ENCODE peak calls at places on chromosomes 4 and X, in nine cellular contexts. R, C, G, D, Z, E, W, Q and X are unnamed samples.

GRCh38 chr4:47654972-47655693 is 170.1 kb downstream of the ATP10D start:
- DNase-seq in R (no peak), C (no peak), G (no peak), D (no peak), Z (no peak), E (no peak), W (no peak), Q (no peak), X (no peak)

GRCh38 chr4:152534541-152535231 is 1.2 kb downstream of the FBXW7 start:
- DNase-seq in R (peak), C (peak), G (no peak), D (peak), Z (peak), E (peak), W (no peak), Q (peak), X (peak)

GRCh38 chr4:186297013-186297645 is 31.1 kb downstream of the F11 start:
- DNase-seq in R (no peak), C (peak), G (peak), D (peak), Z (no peak), E (no peak), W (no peak), Q (peak), X (no peak)

GRCh38 chr4:64001229-64001898 is 407.9 kb downstream of the TECRL start:
- DNase-seq in R (no peak), C (no peak), G (no peak), D (no peak), Z (no peak), E (no peak), W (no peak), Q (no peak), X (no peak)

GRCh38 chrX:118528089-118528753 is 32.6 kb downstream of the DOCK11 start:
- DNase-seq in R (no peak), C (no peak), G (no peak), D (no peak), Z (no peak), E (no peak), W (no peak), Q (no peak), X (no peak)

GRCh38 chr4:35934370-35934981 is 309.8 kb downstream of the ARAP2 start:
- DNase-seq in R (no peak), C (peak), G (no peak), D (peak), Z (no peak), E (no peak), W (no peak), Q (peak), X (no peak)

GRCh38 chr4:15396157-15396800 is 31.6 kb upstream of the C1QTNF7 start:
- DNase-seq in R (peak), C (peak), G (peak), D (peak), Z (peak), E (no peak), W (no peak), Q (no peak), X (no peak)

GRCh38 chr4:27318740-27319139 is 458.1 kb downstream of the STIM2 start:
- DNase-seq in R (no peak), C (peak), G (peak), D (peak), Z (peak), E (no peak), W (no peak), Q (peak), X (no peak)

GRCh38 chrX:119989905-119990408 is 46.4 kb upstream of the NKAP start:
- DNase-seq in R (no peak), C (no peak), G (no peak), D (no peak), Z (peak), E (no peak), W (no peak), Q (no peak), X (no peak)

GRCh38 chr4:122012735-122013134 is 60.9 kb upstream of the TRPC3 start:
- DNase-seq in R (no peak), C (peak), G (no peak), D (no peak), Z (no peak), E (no peak), W (no peak), Q (no peak), X (no peak)

GRCh38 chr4:112053825-112054224 is 91.4 kb upstream of the FAM241A start:
- DNase-seq in R (no peak), C (no peak), G (no peak), D (peak), Z (no peak), E (no peak), W (no peak), Q (no peak), X (no peak)
- H3K27ac ChIP-seq in R (no peak), C (no peak), G (no peak), D (no peak), Z (peak), E (no peak), W (no peak), Q (no peak), X (no peak)

GRCh38 chr4:100695039-100695654 is 177.3 kb upstream of the EMCN start:
- DNase-seq in R (no peak), C (no peak), G (no peak), D (no peak), Z (no peak), E (no peak), W (no peak), Q (no peak), X (no peak)
- H3K27ac ChIP-seq in R (no peak), C (no peak), G (no peak), D (no peak), Z (no peak), E (no peak), W (no peak), Q (no peak), X (no peak)

GRCh38 chr4:20430555-20430954 is 178.8 kb downstream of the SLIT2 start:
- DNase-seq in R (no peak), C (peak), G (no peak), D (peak), Z (no peak), E (no peak), W (no peak), Q (no peak), X (no peak)
- H3K27ac ChIP-seq in R (no peak), C (no peak), G (no peak), D (no peak), Z (no peak), E (no peak), W (no peak), Q (no peak), X (no peak)

DNA sequence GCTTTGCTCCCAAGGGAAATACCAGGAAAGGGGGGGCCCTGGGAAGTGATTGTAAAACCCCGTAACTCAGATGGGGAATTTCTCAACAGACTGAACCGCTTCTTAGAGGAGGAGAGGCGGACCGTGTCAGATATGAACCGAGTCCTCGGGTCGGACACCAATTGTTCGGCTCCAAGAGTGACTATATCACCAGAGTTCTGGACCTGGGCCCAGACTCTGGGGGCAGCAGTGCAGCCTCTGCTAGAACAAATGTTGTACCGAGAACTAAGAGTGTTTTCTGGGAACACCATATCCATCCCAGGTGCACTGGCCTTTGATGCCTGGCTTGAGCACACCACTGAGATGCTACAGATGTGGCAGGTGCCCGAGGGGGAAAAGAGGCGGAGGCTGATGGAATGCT is 1.0 kb downstream of the PNMA3 start:
- DNase-seq in R (no peak), C (no peak), G (no peak), D (no peak), Z (no peak), E (no peak), W (no peak), Q (no peak), X (no peak)
- H3K27ac ChIP-seq in R (no peak), C (no peak), G (no peak), D (no peak), Z (no peak), E (no peak), W (no peak), Q (no peak), X (no peak)

DNA sequence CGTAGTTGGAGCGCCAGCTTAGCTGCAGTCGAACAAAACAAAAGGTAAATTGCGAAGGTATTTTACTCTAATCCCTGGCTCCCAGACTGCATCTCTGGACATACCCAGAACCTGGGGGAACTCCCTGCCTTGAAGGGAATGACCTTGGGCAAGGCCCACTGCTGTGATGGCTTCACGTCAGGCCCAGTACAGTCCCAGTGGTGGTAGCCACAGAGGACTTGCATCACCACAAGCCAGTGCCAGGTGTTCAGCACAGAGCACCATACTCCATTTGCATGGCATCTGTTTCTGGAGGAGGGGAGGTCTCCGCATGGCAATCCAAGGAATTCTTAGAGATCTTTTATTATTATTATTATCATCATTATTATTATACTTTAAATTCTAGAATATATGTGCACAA is 5.6 kb downstream of the ETDA start:
- DNase-seq in R (no peak), C (no peak), G (no peak), D (no peak), Z (no peak), E (no peak), W (no peak), Q (no peak), X (no peak)
- H3K27ac ChIP-seq in R (no peak), C (no peak), G (no peak), D (no peak), Z (no peak), E (no peak), W (no peak), Q (no peak), X (no peak)

DNA sequence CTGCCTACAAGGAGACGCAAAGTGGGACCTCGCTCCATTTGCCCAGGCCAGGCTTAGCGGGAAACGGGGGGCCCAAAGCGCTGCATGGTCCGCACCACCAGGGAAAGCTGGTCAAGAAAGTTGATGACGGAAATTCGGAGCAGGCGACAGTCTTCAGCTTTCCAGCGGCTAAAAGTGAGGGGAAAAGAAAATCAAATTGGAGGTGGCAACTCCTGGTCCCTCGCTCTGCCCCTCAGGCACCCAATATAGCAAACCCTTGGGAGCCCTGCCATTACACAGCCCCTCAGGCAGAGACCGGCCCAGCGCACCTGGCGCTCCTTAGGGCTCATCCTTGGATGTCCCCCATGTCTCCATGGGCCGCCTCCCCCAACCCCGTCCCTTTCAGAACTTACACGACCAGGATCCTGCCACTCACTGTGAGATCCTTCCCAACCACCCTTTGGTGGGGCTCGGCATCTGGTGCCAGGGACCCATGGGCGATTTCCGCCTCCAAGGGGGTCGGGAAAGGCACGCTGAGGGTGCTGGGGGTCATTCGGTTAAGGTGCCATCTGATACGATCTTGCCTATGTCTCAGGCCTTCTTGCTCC is 1.1 kb downstream of the LAGE3 start:
- DNase-seq in R (no peak), C (no peak), G (no peak), D (no peak), Z (no peak), E (no peak), W (no peak), Q (no peak), X (no peak)
- H3K27ac ChIP-seq in R (peak), C (no peak), G (no peak), D (no peak), Z (no peak), E (peak), W (peak), Q (no peak), X (no peak)

GRCh38 chr4:20249333-20249732 is 2.4 kb upstream of the SLIT2 start:
- DNase-seq in R (no peak), C (peak), G (no peak), D (peak), Z (no peak), E (no peak), W (no peak), Q (peak), X (no peak)

GRCh38 chr4:20253272-20253798 is 1.6 kb downstream of the SLIT2 start:
- DNase-seq in R (no peak), C (peak), G (no peak), D (peak), Z (peak), E (peak), W (no peak), Q (no peak), X (no peak)

GRCh38 chr4:20251796-20252655 is at the start of gene SLIT2:
- DNase-seq in R (peak), C (peak), G (no peak), D (peak), Z (peak), E (peak), W (peak), Q (peak), X (peak)

GRCh38 chr4:20252656-20253271 is 1.1 kb downstream of the SLIT2 start:
- DNase-seq in R (no peak), C (peak), G (no peak), D (peak), Z (peak), E (peak), W (peak), Q (peak), X (peak)

DNA sequence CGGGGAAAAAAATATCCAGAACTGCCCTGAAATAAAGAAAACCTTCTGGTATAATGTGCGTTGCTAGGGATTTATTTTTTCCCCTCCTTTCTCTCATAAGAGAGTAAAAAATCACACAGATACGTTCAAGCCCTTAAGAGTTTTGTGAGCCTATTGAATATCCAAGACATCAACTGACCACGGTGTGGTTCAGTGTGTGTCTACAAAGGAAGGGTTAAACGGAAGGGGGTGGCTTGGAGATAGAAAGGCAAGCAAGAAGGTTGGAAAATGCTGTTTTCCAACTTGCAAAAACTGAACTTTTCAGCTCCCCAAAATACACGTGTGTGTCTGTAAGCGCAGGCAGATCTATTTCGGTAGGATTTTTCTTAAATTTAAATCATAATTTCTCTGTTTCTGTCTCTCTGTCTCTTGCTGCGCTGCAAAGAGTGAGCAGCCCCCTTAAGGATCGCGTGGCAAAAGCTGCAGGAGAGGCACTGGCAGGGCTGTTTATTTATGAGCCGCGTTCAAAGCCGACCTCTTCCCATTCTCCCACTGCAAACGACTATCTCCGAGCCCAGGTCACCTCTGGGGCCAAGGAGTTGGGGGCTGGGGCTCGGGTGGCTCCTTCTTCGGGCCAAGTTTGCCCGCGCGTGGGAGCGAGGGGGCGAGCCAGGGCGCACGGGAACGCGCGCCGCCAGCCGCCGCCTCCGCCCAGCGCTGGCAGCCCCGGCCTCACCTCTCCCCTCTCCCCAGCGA is 477 bp upstream of the SLIT2 start:
- DNase-seq in R (no peak), C (peak), G (no peak), D (no peak), Z (no peak), E (no peak), W (no peak), Q (no peak), X (no peak)
- H3K27ac ChIP-seq in R (peak), C (no peak), G (no peak), D (no peak), Z (no peak), E (peak), W (peak), Q (no peak), X (peak)

GRCh38 chrX:13691845-13692334 is 3.0 kb downstream of the RAB9A start:
- DNase-seq in R (no peak), C (no peak), G (no peak), D (peak), Z (no peak), E (no peak), W (no peak), Q (no peak), X (no peak)
- H3K27ac ChIP-seq in R (no peak), C (peak), G (no peak), D (no peak), Z (no peak), E (no peak), W (peak), Q (no peak), X (no peak)